ENCODE peak calls at places on chromosomes 2 and 18, in nine cellular contexts. P is GM23248; C is ovary; O is adrenal gland; I is neural progenitor cell; V is H9; A is body of pancreas; L is esophagus squamous epithelium; Y is CD8-positive, alpha-beta T cell. W is an unnamed sample. For H3K27me3, the result is how much of the 10 kb centered on the place peaks cover.

GRCh38 chr2:151808258-151809072 is 19.8 kb downstream of the ARL5A start:
- DNase-seq in L (no peak), P (peak), V (no peak), Y (no peak), I (peak), O (no peak), A (no peak), C (no peak), W (no peak)

GRCh38 chr18:23515911-23516546 is 12.7 kb downstream of the RMC1 start:
- DNase-seq in V (peak), I (peak), C (peak), Y (peak), P (peak), O (peak), A (peak), L (peak), W (peak)

GRCh38 chr2:212905640-212906201 is 245.7 kb downstream of the IKZF2 start:
- DNase-seq in O (no peak), A (no peak), L (no peak), P (no peak), V (no peak), Y (no peak), C (no peak), I (peak), W (no peak)

GRCh38 chr2:195820373-195820772 is 163.3 kb downstream of the SLC39A10 start:
- DNase-seq in P (peak), O (no peak), I (no peak), Y (no peak), L (no peak), A (no peak), V (no peak), C (no peak), W (no peak)

GRCh38 chr2:190396264-190396663 is 11.9 kb upstream of the MFSD6 start:
- DNase-seq in Y (no peak), V (no peak), O (no peak), P (no peak), I (no peak), C (no peak), A (no peak), L (no peak), W (no peak)

GRCh38 chr18:41532344-41533086 is 422.5 kb upstream of the PIK3C3 start:
- DNase-seq in L (no peak), O (no peak), V (no peak), A (no peak), C (no peak), I (peak), P (peak), Y (no peak), W (no peak)

GRCh38 chr2:111041398-111042202 is 79.1 kb upstream of the BCL2L11 start:
- DNase-seq in O (no peak), I (peak), A (no peak), C (no peak), L (no peak), P (no peak), Y (no peak), V (no peak), W (no peak)

GRCh38 chr2:215920244-215921100 is 92.9 kb downstream of the MREG start:
- DNase-seq in L (no peak), C (peak), I (peak), Y (peak), A (peak), P (peak), O (peak), V (peak), W (peak)

GRCh38 chr2:71943238-71944182 is 204.2 kb downstream of the CYP26B1 start:
- DNase-seq in C (no peak), A (no peak), P (peak), Y (peak), L (no peak), I (no peak), O (no peak), V (peak), W (peak)

GRCh38 chr2:32484907-32485306 is 128.1 kb downstream of the BIRC6 start:
- DNase-seq in I (no peak), L (no peak), V (no peak), Y (no peak), A (no peak), C (no peak), O (no peak), P (peak), W (no peak)

GRCh38 chr18:9494778-9495302 is 19.5 kb downstream of the RALBP1 start:
- DNase-seq in V (no peak), A (no peak), L (no peak), I (no peak), P (no peak), O (no peak), Y (no peak), C (no peak), W (no peak)

GRCh38 chr2:212911011-212911410 is 240.4 kb downstream of the IKZF2 start:
- DNase-seq in C (no peak), A (no peak), L (no peak), O (no peak), Y (no peak), P (no peak), I (no peak), V (no peak), W (no peak)

GRCh38 chr18:28005164-28005563 is 171.8 kb downstream of the CDH2 start:
- DNase-seq in P (no peak), O (no peak), V (peak), A (no peak), I (peak), Y (no peak), C (no peak), L (no peak), W (no peak)

GRCh38 chr18:35478520-35479435 is 19.0 kb downstream of the INO80C start:
- DNase-seq in A (no peak), V (no peak), Y (no peak), C (no peak), O (peak), L (no peak), P (peak), I (no peak), W (no peak)

GRCh38 chr18:71784777-71785176 is 759.4 kb downstream of the CBLN2 start:
- DNase-seq in P (peak), O (no peak), I (no peak), C (no peak), L (no peak), V (no peak), A (no peak), Y (no peak), W (no peak)

GRCh38 chr2:110105608-110106467 is 9.8 kb downstream of the MALL start:
- DNase-seq in V (no peak), A (no peak), I (no peak), P (peak), L (no peak), O (no peak), C (no peak), Y (no peak), W (no peak)

GRCh38 chr2:112881217-112882000 is 29.6 kb upstream of the IL37 start:
- DNase-seq in I (no peak), V (no peak), Y (no peak), L (no peak), A (no peak), P (peak), O (peak), C (no peak), W (no peak)

GRCh38 chr2:197982565-197982964 is 178.2 kb downstream of the PLCL1 start:
- DNase-seq in I (no peak), Y (no peak), L (no peak), A (no peak), P (no peak), O (no peak), V (no peak), C (no peak), W (no peak)

GRCh38 chr2:16210841-16211240 is 270.5 kb downstream of the MYCN start:
- DNase-seq in P (no peak), I (no peak), O (no peak), V (no peak), L (no peak), A (no peak), Y (no peak), C (no peak), W (no peak)

GRCh38 chr2:33267745-33268144 is 208.7 kb upstream of the RASGRP3 start:
- DNase-seq in A (no peak), V (no peak), L (no peak), Y (no peak), C (no peak), I (no peak), O (no peak), P (peak), W (no peak)

GRCh38 chr18:46449033-46449432 is 208.0 kb downstream of the LOXHD1 start:
- DNase-seq in P (peak), V (no peak), L (no peak), I (no peak), C (no peak), A (no peak), Y (no peak), O (no peak), W (no peak)

GRCh38 chr2:27209621-27210401 is 2.0 kb upstream of the ATRAID start:
- DNase-seq in O (no peak), P (no peak), I (no peak), A (no peak), C (no peak), Y (no peak), V (no peak), L (no peak), W (no peak)

GRCh38 chr2:86596118-86596517 is 27.5 kb downstream of the RNF103 start:
- DNase-seq in I (no peak), L (no peak), C (no peak), O (no peak), Y (no peak), P (no peak), V (no peak), A (no peak), W (no peak)

GRCh38 chr18:58017267-58017666 is 26.8 kb upstream of the NEDD4L start:
- DNase-seq in P (no peak), V (no peak), I (no peak), A (no peak), L (no peak), O (no peak), C (no peak), Y (no peak), W (no peak)

GRCh38 chr18:55500316-55501086 is 87.5 kb downstream of the TCF4 start:
- DNase-seq in I (no peak), Y (no peak), O (no peak), C (no peak), P (peak), A (no peak), L (no peak), V (no peak), W (no peak)

GRCh38 chr2:99851091-99851490 is 291.3 kb downstream of the AFF3 start:
- DNase-seq in C (no peak), L (no peak), V (no peak), P (peak), Y (no peak), I (no peak), A (no peak), O (no peak), W (no peak)

GRCh38 chr2:55965966-55966365 is 42.4 kb upstream of the EFEMP1 start:
- DNase-seq in Y (no peak), I (no peak), L (no peak), P (no peak), V (no peak), O (peak), C (no peak), A (no peak), W (no peak)

GRCh38 chr2:132585982-132586608 is 83.9 kb downstream of the LYPD1 start:
- DNase-seq in V (no peak), A (no peak), O (no peak), C (no peak), Y (no peak), I (no peak), L (no peak), P (no peak), W (no peak)

GRCh38 chr2:238165288-238165921 is 6.6 kb downstream of the ERFE start:
- DNase-seq in O (no peak), Y (no peak), A (no peak), C (no peak), I (no peak), L (no peak), V (no peak), P (no peak), W (no peak)

GRCh38 chr2:216283038-216283900 is 89.0 kb downstream of the MARCHF4 start:
- DNase-seq in L (no peak), C (no peak), I (peak), O (no peak), Y (no peak), A (no peak), V (peak), P (no peak), W (no peak)

DNA sequence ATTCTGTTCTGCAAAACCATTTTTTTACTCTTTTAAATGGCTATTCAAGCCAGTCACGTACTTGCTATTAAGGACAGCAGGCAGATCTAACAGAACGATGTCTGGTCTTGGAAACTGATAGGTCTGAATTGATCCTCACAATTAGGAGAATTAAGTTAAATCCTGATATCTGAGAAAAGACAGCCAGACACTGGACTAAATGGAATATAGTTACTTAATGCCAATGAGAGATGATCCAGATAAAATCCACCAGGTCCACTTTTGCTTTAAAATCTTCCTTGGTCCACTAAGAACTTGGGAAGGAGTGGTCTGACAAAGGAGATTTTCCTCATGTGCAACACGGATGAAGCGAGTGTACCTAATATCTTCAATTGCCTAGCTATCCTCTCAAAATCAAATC is 86.9 kb downstream of the PLEKHM3 start:
- DNase-seq in C (no peak), V (no peak), P (no peak), Y (no peak), I (no peak), O (no peak), L (no peak), A (no peak), W (no peak)
- H3K27ac ChIP-seq in C (no peak), V (no peak), P (no peak), Y (no peak), I (no peak), O (no peak), L (no peak), A (no peak), W (no peak)

DNA sequence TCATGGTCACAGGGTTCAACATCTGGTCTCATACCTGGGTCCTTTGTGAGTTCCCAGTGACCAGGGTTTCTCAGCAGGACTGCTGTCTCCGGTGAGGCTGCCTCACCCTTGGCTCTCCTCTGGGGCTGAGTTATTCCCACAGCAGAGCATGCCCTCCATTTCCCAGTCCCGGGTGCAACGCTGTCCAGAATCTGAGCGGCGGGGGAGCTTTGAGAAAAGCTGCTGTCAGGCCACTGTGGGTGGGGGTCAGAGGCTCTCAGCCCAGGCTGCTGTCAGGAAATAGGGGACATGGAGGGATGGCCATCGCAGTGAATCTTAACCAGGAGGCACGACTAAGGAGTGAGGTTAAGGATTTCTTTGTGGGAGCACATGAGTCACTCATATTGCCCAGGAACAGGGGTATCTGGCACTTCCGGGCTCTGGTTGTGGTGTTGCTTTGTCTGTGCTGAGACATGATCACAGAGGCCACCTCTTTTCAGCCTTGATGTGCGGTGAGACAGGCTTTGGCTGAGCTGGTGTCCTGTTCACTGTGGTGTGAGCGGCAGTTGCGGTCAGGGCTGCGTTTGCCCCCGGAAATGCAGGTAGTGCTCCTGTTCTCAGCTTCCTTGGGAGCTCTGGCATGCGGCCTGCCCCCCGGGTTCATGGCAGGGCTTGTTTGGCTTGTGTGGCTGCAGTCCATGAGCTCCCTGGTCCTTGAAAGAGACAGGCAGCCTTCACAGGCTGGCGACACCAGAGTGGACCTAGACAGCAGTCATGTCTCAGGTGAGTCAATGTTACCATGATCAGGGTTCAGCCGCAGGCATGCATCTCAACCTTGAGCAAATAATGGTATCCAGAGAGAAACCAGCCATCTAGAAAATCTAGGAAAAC is 310.7 kb upstream of the MYT1L start:
- DNase-seq in P (no peak), V (no peak), C (no peak), A (no peak), L (no peak), O (no peak), Y (no peak), I (no peak), W (no peak)
- H3K27me3 ChIP-seq in P (under half), V (under half), C (under half), A (under half), L (under half), O (under half), Y (under half), I (under half), W (under half)

GRCh38 chr2:69786105-69786504 is 43.4 kb upstream of the GMCL1 start:
- DNase-seq in V (no peak), P (no peak), C (no peak), L (no peak), O (no peak), I (no peak), Y (no peak), A (no peak), W (no peak)

GRCh38 chr2:69791045-69791444 is 38.4 kb upstream of the GMCL1 start:
- DNase-seq in Y (no peak), C (no peak), P (peak), A (no peak), L (no peak), I (no peak), O (no peak), V (no peak), W (no peak)

GRCh38 chr2:69789129-69789528 is 40.3 kb upstream of the GMCL1 start:
- DNase-seq in V (peak), L (no peak), O (no peak), P (peak), C (no peak), Y (no peak), A (no peak), I (no peak), W (no peak)

GRCh38 chr2:69789762-69790600 is 39.5 kb upstream of the GMCL1 start:
- DNase-seq in I (no peak), A (no peak), C (peak), L (no peak), V (no peak), Y (no peak), P (peak), O (no peak), W (no peak)

GRCh38 chr2:69790601-69790959 is 38.9 kb upstream of the GMCL1 start:
- DNase-seq in O (no peak), P (no peak), V (no peak), A (no peak), L (no peak), I (no peak), Y (no peak), C (no peak), W (no peak)
- H3K27ac ChIP-seq in O (no peak), P (peak), V (no peak), A (peak), L (peak), I (no peak), Y (no peak), C (peak), W (peak)

DNA sequence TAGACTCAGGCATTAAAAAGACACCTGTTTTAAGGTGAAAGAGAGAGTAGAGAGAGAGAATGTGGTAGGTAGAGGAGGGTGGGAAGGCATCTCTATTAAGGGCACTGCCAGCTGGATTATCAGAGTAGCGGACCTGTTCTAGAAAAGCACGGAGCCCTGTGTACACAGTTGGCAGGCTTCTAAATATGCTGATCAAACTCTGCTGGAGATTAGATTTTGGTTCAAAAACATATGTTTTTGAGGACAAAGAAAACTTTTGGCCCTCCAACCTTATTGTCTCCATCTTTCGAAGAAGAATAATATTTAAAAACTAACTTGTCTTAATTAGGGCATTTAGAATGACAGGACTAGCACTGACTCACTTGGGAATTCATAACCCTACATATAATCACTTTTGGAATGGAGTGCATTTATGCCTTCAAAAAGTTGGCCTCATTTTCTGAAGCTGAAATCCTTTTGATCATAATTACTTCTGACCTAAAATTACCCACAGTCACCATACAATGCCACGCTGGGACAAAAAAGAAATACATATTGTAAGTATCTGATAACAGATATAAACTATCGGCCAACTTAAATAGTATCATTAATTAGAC is 254.6 kb downstream of the MEIS1 start:
- DNase-seq in Y (no peak), I (no peak), A (no peak), L (no peak), P (no peak), V (no peak), O (no peak), C (no peak), W (no peak)
- H3K27me3 ChIP-seq in Y (under half), I (under half), A (under half), L (under half), P (under half), V (under half), O (under half), C (under half), W (under half)

DNA sequence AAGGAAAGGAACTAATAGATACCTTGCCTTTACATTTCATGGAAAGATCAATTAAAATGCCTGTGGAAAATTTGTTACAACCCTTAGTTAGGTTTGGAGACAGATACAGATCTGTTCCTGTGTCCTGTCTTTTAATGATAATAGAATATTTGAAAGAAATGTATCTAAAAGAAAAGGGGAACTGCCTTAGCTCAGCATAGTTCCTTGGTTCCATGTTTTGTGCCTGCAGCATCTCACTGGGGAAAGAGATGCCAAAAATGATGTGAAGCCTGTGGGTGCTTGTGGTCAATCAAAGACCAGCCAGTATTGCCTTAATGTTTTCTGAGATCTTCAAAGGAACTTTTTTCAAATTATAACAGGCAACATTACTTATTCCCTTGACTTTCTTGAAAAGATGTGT is 147.6 kb downstream of the ADCYAP1 start:
- DNase-seq in I (no peak), A (no peak), L (no peak), O (no peak), P (no peak), Y (no peak), C (no peak), V (no peak), W (no peak)
- H3K27ac ChIP-seq in I (no peak), A (no peak), L (no peak), O (no peak), P (no peak), Y (no peak), C (no peak), V (no peak), W (no peak)